ENCODE peak calls at places on chromosomes 1 and 21, in seven cellular contexts. S is osteocyte, F is endothelial cell, J is activated T-helper 1 cell treated with Interleukin-2 at 50 U/mL for 16 hours, M is HTR-8/SVneo, Q is neural crest cell, C is HT-29. T is an unnamed sample.

GRCh38 chr21:43924421-43925095 is 59.5 kb downstream of the AGPAT3 start:
- DNase-seq in S (no peak), F (no peak), J (no peak), M (no peak), Q (no peak), C (peak), T (no peak)

GRCh38 chr1:41618871-41619270 is 134.4 kb upstream of the EDN2 start:
- DNase-seq in S (peak), F (no peak), J (no peak), M (no peak), Q (no peak), C (no peak), T (no peak)

GRCh38 chr1:193417945-193418744 is 231.7 kb upstream of the B3GALT2 start:
- DNase-seq in S (no peak), F (no peak), J (no peak), M (peak), Q (no peak), C (peak), T (peak)

GRCh38 chr1:181152892-181153633 is 64.6 kb downstream of the IER5 start:
- DNase-seq in S (no peak), F (peak), J (no peak), M (no peak), Q (no peak), C (no peak), T (peak)

GRCh38 chr1:37394574-37395464 is 79.6 kb upstream of the ZC3H12A start:
- DNase-seq in S (no peak), F (peak), J (no peak), M (no peak), Q (no peak), C (no peak), T (no peak)

GRCh38 chr1:47963568-47963973 is 33.6 kb downstream of the TRABD2B start:
- DNase-seq in S (no peak), F (no peak), J (no peak), M (no peak), Q (no peak), C (no peak), T (no peak)

GRCh38 chr1:72101840-72102632 is 180.3 kb downstream of the NEGR1 start:
- DNase-seq in S (no peak), F (no peak), J (no peak), M (no peak), Q (no peak), C (no peak), T (no peak)

GRCh38 chr1:194055545-194055944 is 869.1 kb upstream of the B3GALT2 start:
- DNase-seq in S (no peak), F (no peak), J (no peak), M (no peak), Q (no peak), C (no peak), T (no peak)

GRCh38 chr1:218479436-218480115 is 134.4 kb downstream of the TGFB2 start:
- DNase-seq in S (no peak), F (no peak), J (no peak), M (no peak), Q (no peak), C (no peak), T (peak)

GRCh38 chr1:43933386-43934278 is at the start of gene ARTN:
- DNase-seq in S (no peak), F (peak), J (no peak), M (no peak), Q (no peak), C (no peak), T (peak)

GRCh38 chr1:221708987-221709386 is 32.9 kb downstream of the DUSP10 start:
- DNase-seq in S (no peak), F (no peak), J (no peak), M (no peak), Q (no peak), C (peak), T (peak)

GRCh38 chr1:983736-984475 is 2.0 kb upstream of the PERM1 start:
- DNase-seq in S (no peak), F (peak), J (no peak), M (no peak), Q (peak), C (no peak), T (no peak)

GRCh38 chr1:197178998-197179397 is 32.5 kb upstream of the ASPM start:
- DNase-seq in S (no peak), F (no peak), J (no peak), M (no peak), Q (no peak), C (no peak), T (peak)

GRCh38 chr1:224503161-224504118 is 68.8 kb upstream of the WDR26 start:
- DNase-seq in S (peak), F (peak), J (no peak), M (peak), Q (peak), C (peak), T (peak)

GRCh38 chr1:50974618-50974935 is 4.5 kb downstream of the CDKN2C start:
- DNase-seq in S (no peak), F (no peak), J (no peak), M (no peak), Q (no peak), C (no peak), T (no peak)

GRCh38 chr1:89295187-89295586 is 22.5 kb upstream of the GBP5 start:
- DNase-seq in S (no peak), F (no peak), J (no peak), M (no peak), Q (no peak), C (no peak), T (no peak)

GRCh38 chr21:42413500-42413899 is 9.8 kb downstream of the UBASH3A start:
- DNase-seq in S (no peak), F (no peak), J (no peak), M (no peak), Q (no peak), C (no peak), T (no peak)

GRCh38 chr21:44875341-44875740 is 1.9 kb upstream of the PTTG1IP start:
- DNase-seq in S (no peak), F (no peak), J (no peak), M (no peak), Q (no peak), C (peak), T (peak)

GRCh38 chr1:243251544-243251943 is 3.5 kb downstream of the CEP170 start:
- DNase-seq in S (no peak), F (no peak), J (no peak), M (no peak), Q (no peak), C (no peak), T (no peak)